ENCODE peak calls at places on chromosomes 4 and X, in six cellular contexts. G is RPMI8226, N is body of pancreas, F is A172, V is right atrium auricular region, W is Right ventricle myocardium superior. E is an unnamed sample.

GRCh38 chr4:36386691-36387090 is 105.3 kb downstream of the DTHD1 start:
- DNase-seq in G (no peak), W (no peak), V (no peak), N (no peak), F (no peak), E (no peak)

GRCh38 chrX:120306640-120307039 is 4.6 kb downstream of the TMEM255A start:
- DNase-seq in G (peak), F (peak), W (no peak), V (no peak), N (no peak), E (no peak)

GRCh38 chr4:145694929-145695328 is 15.0 kb downstream of the C4orf51 start:
- DNase-seq in W (no peak), V (no peak), F (peak), N (no peak), G (no peak), E (no peak)

GRCh38 chrX:130002541-130002940 is 20.1 kb downstream of the BCORL1 start:
- DNase-seq in N (no peak), W (no peak), F (no peak), G (no peak), V (no peak), E (no peak)

GRCh38 chr4:88017516-88018302 is 10.3 kb downstream of the PKD2 start:
- DNase-seq in G (no peak), W (no peak), V (no peak), N (no peak), F (peak), E (peak)

GRCh38 chr4:86657382-86657781 is 63.3 kb downstream of the PTPN13 start:
- DNase-seq in F (no peak), V (no peak), G (no peak), N (no peak), W (no peak), E (no peak)

GRCh38 chr4:161856711-161857326 is 307.0 kb downstream of the FSTL5 start:
- DNase-seq in F (no peak), G (no peak), V (no peak), W (no peak), N (no peak), E (no peak)

GRCh38 chr4:40583850-40584439 is 45.7 kb downstream of the RBM47 start:
- DNase-seq in V (no peak), N (no peak), W (no peak), G (no peak), F (no peak), E (no peak)

GRCh38 chr4:53141308-53141707 is 224.6 kb downstream of the SCFD2 start:
- DNase-seq in G (no peak), N (no peak), F (no peak), V (no peak), W (no peak), E (no peak)

GRCh38 chr4:5383191-5383980 is 325.0 kb downstream of the EVC2 start:
- DNase-seq in N (no peak), W (no peak), V (no peak), F (no peak), G (no peak), E (no peak)

GRCh38 chr4:84503495-84504437 is 4.7 kb upstream of the NKX6-1 start:
- DNase-seq in N (peak), G (peak), W (no peak), F (peak), V (no peak), E (peak)

GRCh38 chr4:53055716-53056413 is 193.7 kb downstream of the RASL11B start:
- DNase-seq in N (no peak), V (no peak), F (no peak), G (no peak), W (no peak), E (no peak)

GRCh38 chr4:140149851-140150635 is 3.9 kb downstream of the MAML3 start:
- DNase-seq in N (peak), V (peak), W (peak), F (peak), G (peak), E (peak)

GRCh38 chr4:6573986-6574746 is 823 bp upstream of the MAN2B2 start:
- DNase-seq in W (no peak), F (no peak), N (no peak), V (no peak), G (no peak), E (no peak)

GRCh38 chr4:40736910-40737309 is 12.8 kb upstream of the NSUN7 start:
- DNase-seq in N (no peak), V (no peak), F (peak), W (no peak), G (peak), E (peak)

GRCh38 chr4:5036239-5036638 is 15.0 kb upstream of the STK32B start:
- DNase-seq in F (peak), V (no peak), N (no peak), G (peak), W (no peak), E (peak)

GRCh38 chrX:42085836-42086235 is 162.5 kb upstream of the CASK start:
- DNase-seq in V (no peak), W (no peak), G (no peak), N (no peak), F (no peak), E (no peak)

GRCh38 chrX:80120335-80120734 is 105.8 kb downstream of the TBX22 start:
- DNase-seq in W (no peak), G (no peak), V (no peak), F (no peak), N (no peak), E (no peak)

GRCh38 chr4:86279247-86279960 is 80.4 kb downstream of the MAPK10 start:
- DNase-seq in W (no peak), G (no peak), F (no peak), N (no peak), V (no peak), E (no peak)

E was measured in GM03348.